ENCODE peak calls at places on chromosomes 1 and 21, in five cellular contexts. I is kidney epithelial cell, Q is GM23338, P is IMR-90, E is SK-N-SH. U is an unnamed sample.
A peak's percentile ranks its signal among the peaks of the same experiment; 100 is the strongest.

GRCh38 chr1:20574686-20575543 is 14.0 kb upstream of the CDA start:
- DNase-seq in I (no peak), Q (peak; percentile 95), P (peak; percentile 75), E (peak; percentile 85), U (no peak)

GRCh38 chr1:53341961-53342707 is 14.3 kb upstream of the LRP8 start:
- DNase-seq in I (no peak), Q (no peak), P (no peak), E (no peak), U (no peak)

GRCh38 chr21:35159881-35160280 is 110.8 kb upstream of the RUNX1 start:
- DNase-seq in I (no peak), Q (no peak), P (peak; percentile 66), E (no peak), U (no peak)

GRCh38 chr1:117612517-117613248 is 6.8 kb downstream of the TENT5C start:
- DNase-seq in I (peak; percentile 10), Q (no peak), P (peak; percentile 88), E (no peak), U (no peak)

GRCh38 chr1:92804721-92805169 is 19.8 kb upstream of the EVI5 start:
- DNase-seq in I (peak; percentile 55), Q (peak; percentile 91), P (peak; percentile 99), E (no peak), U (peak; percentile 72)

GRCh38 chr1:210262897-210263272 is 30.3 kb downstream of the SERTAD4 start:
- DNase-seq in I (no peak), Q (no peak), P (no peak), E (no peak), U (no peak)

GRCh38 chr1:29804181-29804899 is 568.0 kb downstream of the PTPRU start:
- DNase-seq in I (no peak), Q (no peak), P (no peak), E (peak; percentile 45), U (no peak)

GRCh38 chr1:223556414-223557124 is 108.9 kb downstream of the CAPN8 start:
- DNase-seq in I (no peak), Q (peak; percentile 79), P (peak; percentile 1), E (peak; percentile 44), U (no peak)

GRCh38 chr1:52281518-52281917 is 84.5 kb downstream of the CC2D1B start:
- DNase-seq in I (no peak), Q (no peak), P (peak; percentile 82), E (no peak), U (no peak)

DNA sequence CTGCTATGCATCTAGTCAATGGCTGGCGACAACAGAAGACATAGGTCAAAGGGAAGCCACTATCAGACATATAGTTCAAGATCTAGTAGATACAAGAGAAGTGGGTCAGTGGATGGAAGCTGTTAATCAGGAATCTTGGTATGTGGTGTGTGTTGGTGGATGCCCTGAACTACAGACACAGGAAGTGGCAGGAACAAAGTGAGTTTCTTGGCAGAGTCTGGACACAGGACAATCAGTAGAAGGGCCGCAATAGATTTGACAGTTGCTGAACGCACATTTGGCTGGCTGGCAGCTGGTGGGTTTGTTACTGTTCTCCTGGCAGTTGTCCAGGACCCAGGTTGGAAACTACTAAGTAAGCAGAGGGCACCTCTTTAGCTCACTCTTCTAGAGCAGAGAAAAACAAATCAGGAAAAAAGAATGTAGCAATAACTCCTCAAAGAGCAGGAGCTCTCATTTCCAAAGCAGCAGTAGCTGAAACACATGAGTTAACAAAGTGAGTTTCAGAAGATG is 13.2 kb downstream of the KRTAP26-1 start:
- DNase-seq in I (no peak), Q (no peak), P (no peak), E (peak; percentile 0), U (no peak)
- H3K4me3 ChIP-seq in I (no peak overlapping the region), Q (no peak overlapping the region), P (no peak overlapping the region), E (no peak overlapping the region), U (no peak overlapping the region)

DNA sequence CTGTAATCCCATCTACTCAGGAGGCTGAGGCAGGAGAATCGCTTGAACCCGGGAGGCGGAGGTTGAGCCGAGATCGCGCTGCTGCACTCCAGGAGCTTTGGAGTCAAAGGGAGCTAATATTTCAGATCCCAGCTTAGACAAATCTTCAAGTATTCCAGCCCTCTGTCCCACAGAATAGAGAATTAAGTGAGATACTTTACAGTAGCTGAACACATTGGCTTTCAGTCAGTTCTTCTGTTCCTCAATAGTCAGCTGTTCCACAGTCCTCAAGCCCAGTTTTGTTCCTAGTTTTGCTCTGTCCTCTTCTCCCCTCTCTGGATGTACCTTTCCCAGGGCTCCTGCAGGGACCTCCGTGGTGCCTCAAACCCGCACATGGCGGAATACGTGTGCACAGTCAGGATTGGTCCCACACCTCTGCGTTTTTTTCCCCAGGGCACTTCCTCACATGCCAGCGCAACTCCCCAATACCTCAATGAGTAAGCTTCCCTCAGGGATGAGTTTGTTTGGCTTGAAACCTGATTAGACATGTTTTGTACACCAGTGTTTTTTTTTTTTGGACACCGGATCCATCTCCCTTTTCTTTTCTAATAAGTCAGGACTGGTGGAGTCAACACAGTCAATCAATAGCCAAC is 1.2 kb downstream of the MFN2 start:
- DNase-seq in I (no peak), Q (no peak), P (no peak), E (no peak), U (no peak)
- H3K4me3 ChIP-seq in I (no peak overlapping the region), Q (peak overlapping the region; percentile 98), P (no peak overlapping the region), E (peak overlapping the region; percentile 96), U (peak overlapping the region; percentile 98)

DNA sequence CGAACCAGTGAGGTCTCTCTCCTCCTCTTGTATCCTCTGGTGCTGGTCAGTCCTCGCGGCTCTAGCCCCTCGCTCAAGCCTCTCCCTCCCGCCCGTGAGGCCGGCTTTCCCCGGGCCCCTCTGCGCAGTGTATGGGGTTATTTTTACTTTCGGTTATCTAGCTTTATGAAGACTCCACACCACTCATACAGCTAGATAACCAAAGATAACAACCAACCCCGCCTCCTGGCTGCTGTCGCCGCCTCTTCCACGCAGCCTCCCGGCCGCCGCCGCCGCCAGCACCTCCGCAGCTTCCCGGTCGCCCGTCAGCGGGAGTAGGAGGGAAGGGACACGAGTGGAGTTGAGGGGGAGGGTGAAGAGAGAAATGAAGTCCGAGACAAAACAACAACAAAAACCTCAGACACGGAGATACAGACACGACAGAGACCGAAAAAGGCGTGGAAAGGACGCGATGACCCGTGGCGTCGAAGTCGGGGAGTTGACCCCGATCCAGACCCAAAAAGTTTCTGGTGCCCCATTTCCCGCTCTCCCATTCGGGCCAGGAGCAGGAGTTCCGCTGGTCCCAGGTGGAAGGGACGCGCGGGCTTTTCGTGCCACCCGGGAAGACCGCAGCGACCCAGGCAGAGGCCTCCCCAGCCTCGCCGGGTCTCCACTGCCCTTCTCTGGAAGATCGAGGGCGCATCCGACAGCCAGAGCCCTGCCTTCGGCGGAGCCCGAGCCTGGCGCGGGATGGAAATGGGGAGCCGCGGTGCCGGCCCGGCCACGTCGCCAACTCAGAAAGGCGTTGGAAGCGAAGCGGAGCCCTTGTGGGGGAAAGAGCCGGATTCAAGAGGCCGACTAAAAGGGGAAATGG is 51.4 kb downstream of the RHBG start:
- DNase-seq in I (no peak), Q (peak; percentile 70), P (no peak), E (peak; percentile 68), U (no peak)
- H3K4me3 ChIP-seq in I (no peak overlapping the region), Q (peak overlapping the region; percentile 66), P (no peak overlapping the region), E (peak overlapping the region; percentile 10), U (no peak overlapping the region)

GRCh38 chr1:205505791-205506190 is 1.3 kb downstream of the CDK18 start:
- DNase-seq in I (no peak), Q (no peak), P (no peak), E (no peak), U (no peak)
- H3K4me3 ChIP-seq in I (peak overlapping the region; percentile 69), Q (peak overlapping the region; percentile 96), P (no peak overlapping the region), E (no peak overlapping the region), U (peak overlapping the region; percentile 85)

GRCh38 chr1:229027158-229027557 is 243.8 kb upstream of the RAB4A start:
- DNase-seq in I (no peak), Q (no peak), P (no peak), E (no peak), U (no peak)
- H3K4me3 ChIP-seq in I (no peak overlapping the region), Q (peak overlapping the region; percentile 33), P (no peak overlapping the region), E (no peak overlapping the region), U (no peak overlapping the region)